ENCODE peak calls at places on chromosome 1, in nine cellular contexts. One of them, this sample, is unnamed.
A peak's percentile ranks its signal among the peaks of the same experiment; 100 is the strongest.

GRCh38 chr1:155010211-155010918 is 7.8 kb downstream of the ZBTB7B start:
- DNase-seq in stimulated activated naive CD8-positive, alpha-beta T cell treated with anti-CD3 and anti-CD28 coated beads, Interleukin-15, Interleukin-2, amounts not matched to agents 100 U/mL and 50 U/mL, for 24 hours: no peak
- DNase-seq in stimulated activated CD8-positive, alpha-beta memory T cell treated with anti-CD3 and anti-CD28 coated beads, Interleukin-2, amount 100 ng/mL, for 1 hour: no peak
- DNase-seq in EL: no peak
- DNase-seq in fibroblast of villous mesenchyme: no peak
- DNase-seq in HT1080: no peak
- DNase-seq in mesendoderm: no peak
- DNase-seq in WTC11: no peak
- DNase-seq in left ventricle myocardium inferior: no peak
- DNase-seq in this sample: no peak

GRCh38 chr1:192580351-192580962 is 4.9 kb downstream of the RGS1 start:
- DNase-seq in EL: peak; percentile 55
- DNase-seq in WTC11: no peak
- DNase-seq in stimulated activated naive CD8-positive, alpha-beta T cell treated with anti-CD3 and anti-CD28 coated beads, Interleukin-15, Interleukin-2, amounts not matched to agents 100 U/mL and 50 U/mL, for 24 hours: no peak
- DNase-seq in mesendoderm: peak; percentile 73
- DNase-seq in HT1080: peak; percentile 71
- DNase-seq in left ventricle myocardium inferior: no peak
- DNase-seq in fibroblast of villous mesenchyme: peak; percentile 63
- DNase-seq in stimulated activated CD8-positive, alpha-beta memory T cell treated with anti-CD3 and anti-CD28 coated beads, Interleukin-2, amount 100 ng/mL, for 1 hour: no peak
- DNase-seq in this sample: peak; percentile 72

GRCh38 chr1:6023346-6023745 is 22.3 kb upstream of the KCNAB2 start:
- DNase-seq in left ventricle myocardium inferior: no peak
- DNase-seq in mesendoderm: no peak
- DNase-seq in EL: no peak
- DNase-seq in stimulated activated CD8-positive, alpha-beta memory T cell treated with anti-CD3 and anti-CD28 coated beads, Interleukin-2, amount 100 ng/mL, for 1 hour: no peak
- DNase-seq in stimulated activated naive CD8-positive, alpha-beta T cell treated with anti-CD3 and anti-CD28 coated beads, Interleukin-15, Interleukin-2, amounts not matched to agents 100 U/mL and 50 U/mL, for 24 hours: no peak
- DNase-seq in WTC11: no peak
- DNase-seq in HT1080: no peak
- DNase-seq in fibroblast of villous mesenchyme: no peak
- DNase-seq in this sample: no peak

GRCh38 chr1:88276158-88276557 is 407.9 kb upstream of the PKN2 start:
- DNase-seq in mesendoderm: no peak
- DNase-seq in WTC11: no peak
- DNase-seq in fibroblast of villous mesenchyme: peak; percentile 5
- DNase-seq in stimulated activated naive CD8-positive, alpha-beta T cell treated with anti-CD3 and anti-CD28 coated beads, Interleukin-15, Interleukin-2, amounts not matched to agents 100 U/mL and 50 U/mL, for 24 hours: no peak
- DNase-seq in left ventricle myocardium inferior: no peak
- DNase-seq in HT1080: peak; percentile 62
- DNase-seq in EL: peak; percentile 53
- DNase-seq in stimulated activated CD8-positive, alpha-beta memory T cell treated with anti-CD3 and anti-CD28 coated beads, Interleukin-2, amount 100 ng/mL, for 1 hour: no peak
- DNase-seq in this sample: peak; percentile 34

GRCh38 chr1:183699643-183700160 is 46.6 kb upstream of the APOBEC4 start:
- DNase-seq in left ventricle myocardium inferior: no peak
- DNase-seq in WTC11: no peak
- DNase-seq in stimulated activated naive CD8-positive, alpha-beta T cell treated with anti-CD3 and anti-CD28 coated beads, Interleukin-15, Interleukin-2, amounts not matched to agents 100 U/mL and 50 U/mL, for 24 hours: no peak
- DNase-seq in HT1080: no peak
- DNase-seq in EL: no peak
- DNase-seq in stimulated activated CD8-positive, alpha-beta memory T cell treated with anti-CD3 and anti-CD28 coated beads, Interleukin-2, amount 100 ng/mL, for 1 hour: no peak
- DNase-seq in mesendoderm: peak; percentile 23
- DNase-seq in fibroblast of villous mesenchyme: peak; percentile 43
- DNase-seq in this sample: peak; percentile 59

GRCh38 chr1:228415221-228415620 is 1.4 kb downstream of the TRIM17 start:
- DNase-seq in fibroblast of villous mesenchyme: no peak
- DNase-seq in EL: no peak
- DNase-seq in stimulated activated naive CD8-positive, alpha-beta T cell treated with anti-CD3 and anti-CD28 coated beads, Interleukin-15, Interleukin-2, amounts not matched to agents 100 U/mL and 50 U/mL, for 24 hours: no peak
- DNase-seq in WTC11: no peak
- DNase-seq in mesendoderm: no peak
- DNase-seq in left ventricle myocardium inferior: no peak
- DNase-seq in HT1080: no peak
- DNase-seq in stimulated activated CD8-positive, alpha-beta memory T cell treated with anti-CD3 and anti-CD28 coated beads, Interleukin-2, amount 100 ng/mL, for 1 hour: no peak
- DNase-seq in this sample: no peak

GRCh38 chr1:3501856-3502665 is 47.6 kb downstream of the ARHGEF16 start:
- DNase-seq in HT1080: peak; percentile 16
- DNase-seq in stimulated activated naive CD8-positive, alpha-beta T cell treated with anti-CD3 and anti-CD28 coated beads, Interleukin-15, Interleukin-2, amounts not matched to agents 100 U/mL and 50 U/mL, for 24 hours: peak; percentile 15
- DNase-seq in WTC11: peak; percentile 90
- DNase-seq in mesendoderm: peak; percentile 85
- DNase-seq in EL: peak; percentile 31
- DNase-seq in left ventricle myocardium inferior: peak; percentile 55
- DNase-seq in fibroblast of villous mesenchyme: peak; percentile 30
- DNase-seq in stimulated activated CD8-positive, alpha-beta memory T cell treated with anti-CD3 and anti-CD28 coated beads, Interleukin-2, amount 100 ng/mL, for 1 hour: no peak
- DNase-seq in this sample: peak; percentile 34

GRCh38 chr1:221708987-221709386 is 32.9 kb downstream of the DUSP10 start:
- DNase-seq in left ventricle myocardium inferior: no peak
- DNase-seq in fibroblast of villous mesenchyme: no peak
- DNase-seq in EL: no peak
- DNase-seq in WTC11: no peak
- DNase-seq in stimulated activated naive CD8-positive, alpha-beta T cell treated with anti-CD3 and anti-CD28 coated beads, Interleukin-15, Interleukin-2, amounts not matched to agents 100 U/mL and 50 U/mL, for 24 hours: peak; percentile 32
- DNase-seq in mesendoderm: peak; percentile 76
- DNase-seq in stimulated activated CD8-positive, alpha-beta memory T cell treated with anti-CD3 and anti-CD28 coated beads, Interleukin-2, amount 100 ng/mL, for 1 hour: peak; percentile 15
- DNase-seq in HT1080: peak; percentile 46
- DNase-seq in this sample: peak; percentile 63

GRCh38 chr1:197521118-197521739 is 253.2 kb downstream of the CRB1 start:
- DNase-seq in fibroblast of villous mesenchyme: peak; percentile 28
- DNase-seq in mesendoderm: peak; percentile 53
- DNase-seq in EL: peak; percentile 54
- DNase-seq in left ventricle myocardium inferior: no peak
- DNase-seq in HT1080: peak; percentile 24
- DNase-seq in WTC11: no peak
- DNase-seq in stimulated activated naive CD8-positive, alpha-beta T cell treated with anti-CD3 and anti-CD28 coated beads, Interleukin-15, Interleukin-2, amounts not matched to agents 100 U/mL and 50 U/mL, for 24 hours: peak; percentile 17
- DNase-seq in stimulated activated CD8-positive, alpha-beta memory T cell treated with anti-CD3 and anti-CD28 coated beads, Interleukin-2, amount 100 ng/mL, for 1 hour: no peak
- DNase-seq in this sample: peak; percentile 67

GRCh38 chr1:182235952-182236650 is 155.5 kb downstream of the GLUL start:
- DNase-seq in HT1080: peak; percentile 86
- DNase-seq in stimulated activated CD8-positive, alpha-beta memory T cell treated with anti-CD3 and anti-CD28 coated beads, Interleukin-2, amount 100 ng/mL, for 1 hour: no peak
- DNase-seq in WTC11: no peak
- DNase-seq in EL: no peak
- DNase-seq in mesendoderm: no peak
- DNase-seq in stimulated activated naive CD8-positive, alpha-beta T cell treated with anti-CD3 and anti-CD28 coated beads, Interleukin-15, Interleukin-2, amounts not matched to agents 100 U/mL and 50 U/mL, for 24 hours: no peak
- DNase-seq in fibroblast of villous mesenchyme: no peak
- DNase-seq in left ventricle myocardium inferior: peak; percentile 26
- DNase-seq in this sample: no peak

GRCh38 chr1:18225236-18225904 is 117.8 kb downstream of the IGSF21 start:
- DNase-seq in mesendoderm: no peak
- DNase-seq in stimulated activated naive CD8-positive, alpha-beta T cell treated with anti-CD3 and anti-CD28 coated beads, Interleukin-15, Interleukin-2, amounts not matched to agents 100 U/mL and 50 U/mL, for 24 hours: no peak
- DNase-seq in fibroblast of villous mesenchyme: no peak
- DNase-seq in stimulated activated CD8-positive, alpha-beta memory T cell treated with anti-CD3 and anti-CD28 coated beads, Interleukin-2, amount 100 ng/mL, for 1 hour: no peak
- DNase-seq in HT1080: no peak
- DNase-seq in EL: no peak
- DNase-seq in WTC11: no peak
- DNase-seq in left ventricle myocardium inferior: no peak
- DNase-seq in this sample: no peak

GRCh38 chr1:14896381-14897079 is 257.0 kb upstream of the TMEM51 start:
- DNase-seq in stimulated activated naive CD8-positive, alpha-beta T cell treated with anti-CD3 and anti-CD28 coated beads, Interleukin-15, Interleukin-2, amounts not matched to agents 100 U/mL and 50 U/mL, for 24 hours: no peak
- DNase-seq in WTC11: no peak
- DNase-seq in EL: peak; percentile 62
- DNase-seq in stimulated activated CD8-positive, alpha-beta memory T cell treated with anti-CD3 and anti-CD28 coated beads, Interleukin-2, amount 100 ng/mL, for 1 hour: no peak
- DNase-seq in mesendoderm: peak; percentile 46
- DNase-seq in left ventricle myocardium inferior: no peak
- DNase-seq in HT1080: peak; percentile 34
- DNase-seq in fibroblast of villous mesenchyme: peak; percentile 7
- DNase-seq in this sample: no peak

GRCh38 chr1:55876276-55877060 is 661.3 kb upstream of the USP24 start:
- DNase-seq in WTC11: no peak
- DNase-seq in left ventricle myocardium inferior: peak; percentile 51
- DNase-seq in stimulated activated CD8-positive, alpha-beta memory T cell treated with anti-CD3 and anti-CD28 coated beads, Interleukin-2, amount 100 ng/mL, for 1 hour: no peak
- DNase-seq in mesendoderm: no peak
- DNase-seq in HT1080: no peak
- DNase-seq in fibroblast of villous mesenchyme: no peak
- DNase-seq in stimulated activated naive CD8-positive, alpha-beta T cell treated with anti-CD3 and anti-CD28 coated beads, Interleukin-15, Interleukin-2, amounts not matched to agents 100 U/mL and 50 U/mL, for 24 hours: no peak
- DNase-seq in EL: no peak
- DNase-seq in this sample: no peak